ENCODE peak calls at places on chromosomes 4 and X, in nine cellular contexts. One of them, this sample, is unnamed.

GRCh38 chrX:65596270-65596669 is 61.7 kb upstream of the LAS1L start:
- DNase-seq in left lung: no peak
- DNase-seq in heart left ventricle: no peak
- DNase-seq in mammary epithelial cell: peak; percentile 54
- DNase-seq in ovary: no peak
- DNase-seq in H9: no peak
- DNase-seq in A549: no peak
- DNase-seq in mucosa of descending colon: no peak
- DNase-seq in endothelial cell of umbilical vein: peak; percentile 54
- DNase-seq in this sample: peak; percentile 60

GRCh38 chr4:23878235-23878861 is 11.5 kb downstream of the PPARGC1A start:
- DNase-seq in heart left ventricle: no peak
- DNase-seq in mammary epithelial cell: no peak
- DNase-seq in mucosa of descending colon: no peak
- DNase-seq in ovary: no peak
- DNase-seq in A549: no peak
- DNase-seq in H9: no peak
- DNase-seq in endothelial cell of umbilical vein: no peak
- DNase-seq in left lung: no peak
- DNase-seq in this sample: no peak

GRCh38 chrX:153903991-153904957 is at the start of gene AVPR2:
- DNase-seq in ovary: no peak
- DNase-seq in left lung: no peak
- DNase-seq in mucosa of descending colon: peak; percentile 46
- DNase-seq in H9: peak; percentile 44
- DNase-seq in mammary epithelial cell: no peak
- DNase-seq in A549: no peak
- DNase-seq in endothelial cell of umbilical vein: no peak
- DNase-seq in heart left ventricle: peak; percentile 55
- DNase-seq in this sample: no peak

GRCh38 chr4:172962564-172963353 is 205.9 kb upstream of the GALNT7 start:
- DNase-seq in mammary epithelial cell: peak; percentile 22
- DNase-seq in A549: peak; percentile 13
- DNase-seq in ovary: no peak
- DNase-seq in mucosa of descending colon: peak; percentile 48
- DNase-seq in endothelial cell of umbilical vein: peak; percentile 84
- DNase-seq in heart left ventricle: no peak
- DNase-seq in H9: no peak
- DNase-seq in left lung: no peak
- DNase-seq in this sample: no peak

GRCh38 chr4:4417886-4418285 is 31.0 kb downstream of the NSG1 start:
- DNase-seq in A549: no peak
- DNase-seq in mucosa of descending colon: no peak
- DNase-seq in mammary epithelial cell: no peak
- DNase-seq in H9: peak; percentile 24
- DNase-seq in heart left ventricle: no peak
- DNase-seq in left lung: no peak
- DNase-seq in endothelial cell of umbilical vein: no peak
- DNase-seq in ovary: no peak
- DNase-seq in this sample: no peak

GRCh38 chrX:155048997-155049619 is 21.8 kb downstream of the CMC4 start:
- DNase-seq in H9: peak; percentile 74
- DNase-seq in left lung: no peak
- DNase-seq in mammary epithelial cell: peak; percentile 19
- DNase-seq in ovary: no peak
- DNase-seq in endothelial cell of umbilical vein: peak; percentile 39
- DNase-seq in heart left ventricle: peak; percentile 48
- DNase-seq in mucosa of descending colon: no peak
- DNase-seq in A549: peak; percentile 27
- DNase-seq in this sample: peak; percentile 53

GRCh38 chr4:54330896-54331295 is 101.8 kb downstream of the PDGFRA start:
- DNase-seq in endothelial cell of umbilical vein: no peak
- DNase-seq in left lung: no peak
- DNase-seq in mammary epithelial cell: no peak
- DNase-seq in A549: no peak
- DNase-seq in mucosa of descending colon: no peak
- DNase-seq in H9: no peak
- DNase-seq in heart left ventricle: no peak
- DNase-seq in ovary: no peak
- DNase-seq in this sample: no peak

GRCh38 chr4:108453366-108453765 is 167.0 kb upstream of the RPL34 start:
- DNase-seq in left lung: no peak
- DNase-seq in A549: no peak
- DNase-seq in endothelial cell of umbilical vein: no peak
- DNase-seq in heart left ventricle: no peak
- DNase-seq in H9: no peak
- DNase-seq in mucosa of descending colon: no peak
- DNase-seq in ovary: no peak
- DNase-seq in mammary epithelial cell: peak; percentile 33
- DNase-seq in this sample: no peak

GRCh38 chrX:103877571-103877970 is 45.5 kb upstream of the RAB9B start:
- DNase-seq in mammary epithelial cell: peak; percentile 23
- DNase-seq in heart left ventricle: no peak
- DNase-seq in mucosa of descending colon: no peak
- DNase-seq in left lung: no peak
- DNase-seq in endothelial cell of umbilical vein: no peak
- DNase-seq in ovary: no peak
- DNase-seq in H9: no peak
- DNase-seq in A549: no peak
- DNase-seq in this sample: no peak

GRCh38 chrX:139044680-139045079 is 333.2 kb upstream of the FGF13 start:
- DNase-seq in mucosa of descending colon: no peak
- DNase-seq in H9: no peak
- DNase-seq in heart left ventricle: no peak
- DNase-seq in ovary: no peak
- DNase-seq in mammary epithelial cell: no peak
- DNase-seq in endothelial cell of umbilical vein: no peak
- DNase-seq in left lung: no peak
- DNase-seq in A549: no peak
- DNase-seq in this sample: no peak

GRCh38 chrX:139052461-139052860 is 340.9 kb upstream of the FGF13 start:
- DNase-seq in ovary: no peak
- DNase-seq in A549: no peak
- DNase-seq in heart left ventricle: no peak
- DNase-seq in H9: no peak
- DNase-seq in endothelial cell of umbilical vein: no peak
- DNase-seq in left lung: no peak
- DNase-seq in mucosa of descending colon: no peak
- DNase-seq in mammary epithelial cell: peak; percentile 62
- DNase-seq in this sample: no peak

DNA sequence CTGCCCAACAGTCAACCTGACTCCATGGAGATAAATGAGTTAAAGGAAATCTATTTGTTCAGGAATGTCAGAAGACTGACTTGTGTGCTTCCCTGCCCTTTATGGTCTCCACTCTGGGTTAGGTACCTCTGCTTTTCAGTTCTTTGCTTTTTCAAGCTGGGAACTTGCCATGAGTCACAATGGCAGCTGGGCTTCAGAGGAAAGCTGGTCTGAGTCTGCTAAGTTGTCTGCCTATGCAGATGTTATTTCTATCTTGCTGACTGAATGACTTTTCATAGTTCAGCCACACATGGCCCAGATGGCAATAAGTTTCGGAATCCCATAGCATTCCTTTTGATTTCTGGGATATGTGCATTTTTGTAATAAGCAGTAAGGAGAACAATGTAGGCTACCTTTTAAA is 337.9 kb upstream of the FGF13 start:
- DNase-seq in mammary epithelial cell: no peak
- DNase-seq in ovary: no peak
- DNase-seq in left lung: no peak
- DNase-seq in A549: no peak
- DNase-seq in heart left ventricle: no peak
- DNase-seq in H9: no peak
- DNase-seq in endothelial cell of umbilical vein: no peak
- DNase-seq in mucosa of descending colon: no peak
- DNase-seq in this sample: no peak
- TF ChIP-seq CTCF in mammary epithelial cell: no peak
- TF ChIP-seq CTCF in ovary: no peak
- TF ChIP-seq CTCF in left lung: no peak
- TF ChIP-seq CTCF in A549: no peak
- TF ChIP-seq CTCF in heart left ventricle: no peak
- TF ChIP-seq CTCF in H9: no peak
- TF ChIP-seq CTCF in endothelial cell of umbilical vein: no peak
- TF ChIP-seq CTCF in mucosa of descending colon: no peak
- TF ChIP-seq CTCF in this sample: no peak

GRCh38 chr4:2873329-2873728 is 29.7 kb downstream of the ADD1 start:
- DNase-seq in mammary epithelial cell: no peak
- DNase-seq in endothelial cell of umbilical vein: no peak
- DNase-seq in heart left ventricle: no peak
- DNase-seq in left lung: no peak
- DNase-seq in A549: no peak
- DNase-seq in mucosa of descending colon: no peak
- DNase-seq in ovary: no peak
- DNase-seq in H9: no peak
- DNase-seq in this sample: no peak

GRCh38 chr4:2878346-2878745 is 34.7 kb downstream of the ADD1 start:
- DNase-seq in left lung: no peak
- DNase-seq in ovary: no peak
- DNase-seq in endothelial cell of umbilical vein: peak; percentile 24
- DNase-seq in mammary epithelial cell: no peak
- DNase-seq in A549: no peak
- DNase-seq in mucosa of descending colon: no peak
- DNase-seq in H9: no peak
- DNase-seq in heart left ventricle: no peak
- DNase-seq in this sample: no peak

GRCh38 chr4:2879026-2879425 is 35.4 kb downstream of the ADD1 start:
- DNase-seq in mammary epithelial cell: no peak
- DNase-seq in H9: no peak
- DNase-seq in heart left ventricle: no peak
- DNase-seq in mucosa of descending colon: no peak
- DNase-seq in ovary: no peak
- DNase-seq in endothelial cell of umbilical vein: no peak
- DNase-seq in left lung: no peak
- DNase-seq in A549: no peak
- DNase-seq in this sample: no peak

GRCh38 chr4:2874861-2875260 is 31.2 kb downstream of the ADD1 start:
- DNase-seq in heart left ventricle: no peak
- DNase-seq in left lung: no peak
- DNase-seq in H9: no peak
- DNase-seq in mammary epithelial cell: no peak
- DNase-seq in A549: no peak
- DNase-seq in ovary: no peak
- DNase-seq in mucosa of descending colon: no peak
- DNase-seq in endothelial cell of umbilical vein: no peak
- DNase-seq in this sample: no peak

DNA sequence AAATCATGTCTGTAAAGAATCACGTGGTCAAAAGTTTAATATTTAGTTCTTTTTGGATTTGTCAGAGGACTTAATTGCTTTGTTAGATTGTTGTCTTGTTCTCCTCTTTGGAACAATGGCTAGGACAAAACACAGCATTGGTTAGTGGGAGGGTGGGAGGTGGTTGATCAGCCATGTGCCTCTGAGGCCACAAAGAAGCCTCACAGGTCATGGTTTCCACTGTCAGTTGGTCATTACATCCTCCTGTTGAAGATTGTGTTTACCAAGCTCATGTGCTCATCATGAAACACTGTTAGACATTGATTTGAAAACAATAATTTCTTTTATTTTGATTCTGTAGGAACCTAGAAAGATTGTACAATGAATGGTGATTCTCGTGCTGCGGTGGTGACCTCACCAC is 31.9 kb downstream of the ADD1 start:
- DNase-seq in endothelial cell of umbilical vein: no peak
- DNase-seq in mammary epithelial cell: no peak
- DNase-seq in mucosa of descending colon: no peak
- DNase-seq in left lung: no peak
- DNase-seq in A549: no peak
- DNase-seq in ovary: no peak
- DNase-seq in heart left ventricle: no peak
- DNase-seq in H9: no peak
- DNase-seq in this sample: no peak
- H3K4me1 ChIP-seq in endothelial cell of umbilical vein: peaks cover 8% of the 10 kb centered on the region
- H3K4me1 ChIP-seq in mammary epithelial cell: no peaks in the 10 kb centered on the region
- H3K4me1 ChIP-seq in mucosa of descending colon: peaks cover 37% of the 10 kb centered on the region
- H3K4me1 ChIP-seq in left lung: peaks cover 8% of the 10 kb centered on the region
- H3K4me1 ChIP-seq in A549: peaks cover 6% of the 10 kb centered on the region
- H3K4me1 ChIP-seq in ovary: peaks cover 7% of the 10 kb centered on the region
- H3K4me1 ChIP-seq in heart left ventricle: peaks cover 49% of the 10 kb centered on the region
- H3K4me1 ChIP-seq in H9: no peaks in the 10 kb centered on the region
- H3K4me1 ChIP-seq in this sample: peaks cover 7% of the 10 kb centered on the region

GRCh38 chr4:94454405-94454804 is 2.7 kb downstream of the PDLIM5 start:
- DNase-seq in ovary: no peak
- DNase-seq in mammary epithelial cell: peak; percentile 62
- DNase-seq in heart left ventricle: no peak
- DNase-seq in H9: no peak
- DNase-seq in mucosa of descending colon: no peak
- DNase-seq in endothelial cell of umbilical vein: peak; percentile 62
- DNase-seq in A549: no peak
- DNase-seq in left lung: no peak
- DNase-seq in this sample: no peak

GRCh38 chr4:94451051-94451404 is 714 bp upstream of the PDLIM5 start:
- DNase-seq in endothelial cell of umbilical vein: no peak
- DNase-seq in H9: no peak
- DNase-seq in left lung: no peak
- DNase-seq in mammary epithelial cell: no peak
- DNase-seq in heart left ventricle: no peak
- DNase-seq in ovary: no peak
- DNase-seq in A549: no peak
- DNase-seq in mucosa of descending colon: no peak
- DNase-seq in this sample: no peak

GRCh38 chr4:94452476-94453300 is 946 bp downstream of the PDLIM5 start:
- DNase-seq in ovary: peak; percentile 73
- DNase-seq in H9: peak; percentile 78
- DNase-seq in A549: peak; percentile 17
- DNase-seq in mammary epithelial cell: peak; percentile 83
- DNase-seq in endothelial cell of umbilical vein: peak; percentile 80
- DNase-seq in mucosa of descending colon: peak; percentile 94
- DNase-seq in left lung: peak; percentile 92
- DNase-seq in heart left ventricle: peak; percentile 89
- DNase-seq in this sample: no peak

GRCh38 chr4:94453534-94453963 is 1.8 kb downstream of the PDLIM5 start:
- DNase-seq in A549: no peak
- DNase-seq in heart left ventricle: no peak
- DNase-seq in endothelial cell of umbilical vein: peak; percentile 46
- DNase-seq in left lung: no peak
- DNase-seq in mucosa of descending colon: no peak
- DNase-seq in H9: no peak
- DNase-seq in ovary: no peak
- DNase-seq in mammary epithelial cell: no peak
- DNase-seq in this sample: no peak

GRCh38 chr4:94451669-94452475 is at the start of gene PDLIM5:
- DNase-seq in mucosa of descending colon: peak; percentile 95
- DNase-seq in endothelial cell of umbilical vein: peak; percentile 93
- DNase-seq in ovary: peak; percentile 90
- DNase-seq in heart left ventricle: peak; percentile 93
- DNase-seq in A549: peak; percentile 49
- DNase-seq in H9: peak; percentile 95
- DNase-seq in mammary epithelial cell: peak; percentile 96
- DNase-seq in left lung: peak; percentile 99
- DNase-seq in this sample: peak; percentile 77
- TF ChIP-seq CTCF in mucosa of descending colon: peak; percentile 9
- TF ChIP-seq CTCF in endothelial cell of umbilical vein: no peak
- TF ChIP-seq CTCF in ovary: peak; percentile 10
- TF ChIP-seq CTCF in heart left ventricle: no peak
- TF ChIP-seq CTCF in A549: no peak
- TF ChIP-seq CTCF in H9: no peak
- TF ChIP-seq CTCF in mammary epithelial cell: no peak
- TF ChIP-seq CTCF in left lung: no peak
- TF ChIP-seq CTCF in this sample: no peak

DNA sequence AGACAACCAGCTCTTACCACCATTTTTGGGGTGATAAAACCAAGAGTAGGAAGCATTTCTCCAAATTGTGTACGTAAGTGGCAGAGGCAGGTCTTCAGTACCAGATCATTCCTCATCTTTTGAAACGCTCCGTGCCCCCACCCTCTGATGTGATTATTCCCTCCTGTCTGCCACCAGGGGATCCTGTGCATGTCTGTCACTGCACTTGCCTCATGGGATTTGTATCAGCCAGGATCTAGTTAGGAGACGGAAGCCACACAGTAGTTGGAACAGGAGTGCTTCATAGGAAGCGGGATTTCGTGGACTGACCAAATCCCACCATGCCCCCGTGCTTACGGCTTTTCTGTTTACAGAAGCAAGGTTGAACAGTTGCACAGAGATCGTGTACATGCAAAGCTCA is 75.5 kb downstream of the SHROOM2 start:
- DNase-seq in H9: no peak
- DNase-seq in ovary: no peak
- DNase-seq in A549: no peak
- DNase-seq in endothelial cell of umbilical vein: no peak
- DNase-seq in mammary epithelial cell: no peak
- DNase-seq in mucosa of descending colon: no peak
- DNase-seq in heart left ventricle: no peak
- DNase-seq in left lung: no peak
- DNase-seq in this sample: no peak
- H3K4me1 ChIP-seq in H9: peaks cover 6% of the 10 kb centered on the region
- H3K4me1 ChIP-seq in ovary: peaks cover 3% of the 10 kb centered on the region
- H3K4me1 ChIP-seq in A549: peaks cover 6% of the 10 kb centered on the region
- H3K4me1 ChIP-seq in endothelial cell of umbilical vein: peaks cover 20% of the 10 kb centered on the region
- H3K4me1 ChIP-seq in mammary epithelial cell: peaks cover 4% of the 10 kb centered on the region
- H3K4me1 ChIP-seq in mucosa of descending colon: no peaks in the 10 kb centered on the region
- H3K4me1 ChIP-seq in heart left ventricle: no peaks in the 10 kb centered on the region
- H3K4me1 ChIP-seq in left lung: no peaks in the 10 kb centered on the region
- H3K4me1 ChIP-seq in this sample: no peaks in the 10 kb centered on the region

This sample was measured in CD8-positive, alpha-beta T cell.